ENCODE peak calls at places on chromosomes 12 and 14, in eight cellular contexts. K is stimulated activated CD8-positive, alpha-beta memory T cell treated with anti-CD3 and anti-CD28 coated beads, Interleukin-12 subunit alpha, Interleukin-12 subunit beta, amount 100 ng/mL, for 4 hours; P is NCI-H2171; B is adipocyte; L is sciatic nerve; Y is T-helper 2 cell; G is GM18507; F is NCI-H1092 treated with DMSO at 0.1 percent for 48 hours. Z is an unnamed sample.
A peak's percentile ranks its signal among the peaks of the same experiment; 100 is the strongest.

GRCh38 chr12:10559241-10559640 is 53.6 kb downstream of the EIF2S3B start:
- DNase-seq in G (no peak), K (peak; percentile 20), L (no peak), P (no peak), F (no peak), B (no peak), Y (peak; percentile 65), Z (no peak)

GRCh38 chr14:68791078-68791983 is 1.5 kb downstream of the ZFP36L1 start:
- DNase-seq in F (no peak), P (no peak), K (no peak), L (no peak), Y (no peak), G (no peak), B (peak; percentile 49), Z (no peak)

GRCh38 chr12:86727151-86727550 is 471.0 kb upstream of the MGAT4C start:
- DNase-seq in G (no peak), K (no peak), L (no peak), Y (no peak), F (peak; percentile 24), P (no peak), B (peak; percentile 62), Z (no peak)

GRCh38 chr12:113757223-113758002 is 208.7 kb downstream of the RBM19 start:
- DNase-seq in K (no peak), B (no peak), F (peak; percentile 50), Y (no peak), G (no peak), P (no peak), L (no peak), Z (no peak)

GRCh38 chr12:76618031-76618430 is 58.5 kb upstream of the OSBPL8 start:
- DNase-seq in Y (no peak), L (no peak), K (no peak), F (no peak), G (no peak), P (no peak), B (no peak), Z (no peak)

GRCh38 chr12:106369624-106370346 is 12.2 kb downstream of the POLR3B start:
- DNase-seq in Y (no peak), P (no peak), K (no peak), L (no peak), B (peak; percentile 69), G (no peak), F (no peak), Z (no peak)

GRCh38 chr12:24950231-24950834 is 1.4 kb upstream of the BCAT1 start:
- DNase-seq in P (no peak), K (no peak), L (no peak), B (no peak), F (no peak), G (no peak), Y (no peak), Z (no peak)

GRCh38 chr12:39048395-39048794 is 143.0 kb upstream of the CPNE8 start:
- DNase-seq in F (no peak), B (no peak), P (no peak), Y (no peak), K (no peak), L (no peak), G (no peak), Z (no peak)

GRCh38 chr14:72850360-72850759 is 43.5 kb downstream of the DPF3 start:
- DNase-seq in B (no peak), P (no peak), L (no peak), G (no peak), K (no peak), F (no peak), Y (no peak), Z (no peak)

GRCh38 chr12:27785882-27786570 is 6.0 kb upstream of the MANSC4 start:
- DNase-seq in K (no peak), F (no peak), G (no peak), Y (no peak), P (no peak), L (no peak), B (peak; percentile 69), Z (no peak)

GRCh38 chr14:102125546-102125945 is 14.2 kb upstream of the WDR20 start:
- DNase-seq in L (no peak), G (no peak), B (no peak), P (no peak), K (no peak), F (no peak), Y (no peak), Z (no peak)

GRCh38 chr14:64294672-64295413 is 672 bp upstream of the ESR2 start:
- DNase-seq in P (peak; percentile 50), F (peak; percentile 66), L (peak; percentile 87), Y (peak; percentile 51), G (peak; percentile 77), B (peak; percentile 56), K (peak; percentile 65), Z (peak; percentile 94)

GRCh38 chr12:95446511-95446910 is 27.4 kb upstream of the METAP2 start:
- DNase-seq in G (no peak), K (no peak), Y (no peak), L (peak; percentile 65), P (no peak), F (no peak), B (no peak), Z (peak; percentile 24)

GRCh38 chr12:116954700-116955381 is 44.1 kb downstream of the FBXW8 start:
- DNase-seq in K (no peak), B (no peak), Y (no peak), P (no peak), L (peak; percentile 63), G (no peak), F (peak; percentile 49), Z (no peak)